ENCODE peak calls at places on chromosomes 16 and 17, in ten cellular contexts. N is thoracic aorta; T is EH; K is GM04504; A is OCI-LY7; W is activated CD8-positive, alpha-beta memory T cell treated with anti-CD3 and anti-CD28 coated beads, Interleukin-2, amount 10 ng/mL, durations not matched to agents 7 days and 5 days; J is activated CD8-positive, alpha-beta T cell treated with anti-CD3 and anti-CD28 coated beads for 36 hours; C is activated CD4-positive, CD25-positive, alpha-beta regulatory T cell treated with anti-CD3 and anti-CD28 coated beads, Interleukin-2, amount 50 U/mL, for 16 hours; R is A549; U is transverse colon. H is an unnamed sample.

GRCh38 chr16:12228607-12229499 is 252.3 kb downstream of the SNX29 start:
- DNase-seq in U (peak; percentile 80), R (peak; percentile 57), A (peak; percentile 89), K (peak; percentile 77), C (no peak), T (peak; percentile 87), J (peak; percentile 49), N (no peak), W (peak; percentile 44), H (peak; percentile 72)

GRCh38 chr17:9268546-9268945 is 247.2 kb downstream of the NTN1 start:
- DNase-seq in N (no peak), A (no peak), J (no peak), T (peak; percentile 7), R (no peak), W (no peak), C (no peak), U (no peak), K (no peak), H (no peak)

GRCh38 chr16:50265260-50265659 is 1.1 kb upstream of the ADCY7 start:
- DNase-seq in R (no peak), J (peak; percentile 57), C (no peak), U (peak; percentile 42), W (peak; percentile 57), K (no peak), A (peak; percentile 72), N (no peak), T (peak; percentile 18), H (no peak)

GRCh38 chr16:2019500-2019899 is at the start of gene NPW:
- DNase-seq in U (no peak), C (no peak), J (peak; percentile 71), K (no peak), W (no peak), N (no peak), T (no peak), R (no peak), A (peak; percentile 16), H (no peak)

GRCh38 chr17:29136998-29137730 is 43.0 kb downstream of the MYO18A start:
- DNase-seq in N (no peak), C (no peak), J (peak; percentile 47), W (peak; percentile 66), K (no peak), U (no peak), T (peak; percentile 63), A (no peak), R (no peak), H (no peak)

GRCh38 chr16:77679901-77680300 is 42.4 kb upstream of the NUDT7 start:
- DNase-seq in R (no peak), A (peak; percentile 67), J (no peak), W (no peak), T (no peak), U (no peak), N (no peak), K (no peak), C (no peak), H (no peak)

GRCh38 chr16:11234884-11235702 is 20.9 kb downstream of the SOCS1 start:
- DNase-seq in U (no peak), N (no peak), A (no peak), C (no peak), K (no peak), T (no peak), R (no peak), W (peak; percentile 53), J (no peak), H (no peak)

GRCh38 chr16:69171325-69172095 is 15.5 kb upstream of the SNTB2 start:
- DNase-seq in W (no peak), T (peak; percentile 85), N (no peak), R (no peak), K (no peak), A (no peak), U (no peak), C (no peak), J (no peak), H (no peak)

GRCh38 chr17:11487469-11487868 is 110.8 kb upstream of the DNAH9 start:
- DNase-seq in A (no peak), R (no peak), K (no peak), T (no peak), J (no peak), C (no peak), U (no peak), W (no peak), N (no peak), H (no peak)

GRCh38 chr16:2715519-2715918 is 4.5 kb downstream of the PRSS27 start:
- DNase-seq in C (peak; percentile 68), N (no peak), J (peak; percentile 92), R (no peak), U (peak; percentile 60), K (peak; percentile 2), A (peak; percentile 29), W (peak; percentile 91), T (peak; percentile 62), H (no peak)

GRCh38 chr16:48541108-48541786 is 68.7 kb downstream of the N4BP1 start:
- DNase-seq in T (no peak), R (no peak), K (no peak), C (no peak), W (no peak), A (no peak), N (no peak), J (no peak), U (no peak), H (no peak)

GRCh38 chr16:84368327-84368996 is at the start of gene ATP2C2:
- DNase-seq in W (no peak), A (no peak), C (no peak), U (peak; percentile 86), K (no peak), R (no peak), T (no peak), N (no peak), J (no peak), H (no peak)

GRCh38 chr17:73371846-73372245 is 60.0 kb upstream of the CDC42EP4 start:
- DNase-seq in T (no peak), N (no peak), K (no peak), U (no peak), C (no peak), R (no peak), A (no peak), W (no peak), J (no peak), H (no peak)

GRCh38 chr17:81427446-81428120 is 32.3 kb downstream of the BAHCC1 start:
- DNase-seq in N (no peak), C (no peak), K (no peak), A (no peak), W (no peak), J (no peak), R (no peak), T (no peak), U (peak; percentile 67), H (no peak)

GRCh38 chr16:30697264-30698138 is 1.5 kb upstream of the SRCAP start:
- DNase-seq in N (no peak), K (no peak), C (no peak), T (peak; percentile 6), J (no peak), R (peak; percentile 95), U (no peak), W (no peak), A (peak; percentile 13), H (no peak)

GRCh38 chr16:27367463-27368357 is 34.3 kb upstream of the IL21R start:
- DNase-seq in W (peak; percentile 92), J (peak; percentile 99), T (peak; percentile 76), A (peak; percentile 85), U (peak; percentile 88), K (peak; percentile 38), C (peak; percentile 70), R (peak; percentile 87), N (peak; percentile 53), H (peak; percentile 25)

GRCh38 chr17:77738666-77739531 is 219.6 kb upstream of the TNRC6C start:
- DNase-seq in K (no peak), U (no peak), C (no peak), W (no peak), T (no peak), A (no peak), J (no peak), R (no peak), N (no peak), H (no peak)

GRCh38 chr16:11076259-11077018 is 132.1 kb downstream of the CLEC16A start:
- DNase-seq in T (no peak), K (no peak), N (no peak), A (no peak), W (peak; percentile 89), R (no peak), C (peak; percentile 34), J (peak; percentile 93), U (no peak), H (no peak)

GRCh38 chr16:3266873-3267537 is 10.6 kb upstream of the MEFV start:
- DNase-seq in W (no peak), N (no peak), T (peak; percentile 82), K (peak; percentile 88), R (peak; percentile 43), U (no peak), J (peak; percentile 35), A (peak; percentile 64), C (no peak), H (no peak)

GRCh38 chr17:72163474-72163873 is 42.7 kb downstream of the SOX9 start:
- DNase-seq in J (no peak), A (no peak), N (no peak), W (no peak), U (no peak), C (no peak), K (no peak), T (no peak), R (no peak), H (no peak)

GRCh38 chr16:29784901-29785500 is 5.5 kb upstream of the KIF22 start:
- DNase-seq in T (peak; percentile 62), N (no peak), J (peak; percentile 84), W (peak; percentile 84), K (no peak), A (peak; percentile 14), R (no peak), C (no peak), U (peak; percentile 69), H (peak; percentile 86)

GRCh38 chr17:79124513-79125209 is 50.0 kb downstream of the ENGASE start:
- DNase-seq in U (no peak), A (no peak), N (no peak), W (no peak), J (no peak), R (no peak), K (no peak), C (no peak), T (no peak), H (no peak)

GRCh38 chr17:34781071-34781470 is 180.2 kb downstream of the CCT6B start:
- DNase-seq in J (no peak), R (no peak), W (no peak), N (no peak), K (no peak), U (no peak), C (no peak), T (peak; percentile 22), A (no peak), H (no peak)

GRCh38 chr17:82874011-82874835 is 34.4 kb upstream of the ZNF750 start:
- DNase-seq in T (no peak), K (no peak), C (no peak), J (no peak), A (no peak), U (no peak), R (no peak), N (no peak), W (no peak), H (no peak)

GRCh38 chr17:37019117-37019744 is 70.5 kb downstream of the AATF start:
- DNase-seq in T (no peak), C (no peak), A (no peak), R (no peak), U (no peak), J (no peak), N (no peak), K (no peak), W (no peak), H (no peak)

GRCh38 chr16:56401482-56401881 is 23.9 kb downstream of the AMFR start:
- DNase-seq in T (no peak), R (peak; percentile 48), N (no peak), J (no peak), W (no peak), A (peak; percentile 19), U (no peak), C (no peak), K (no peak), H (peak; percentile 16)

GRCh38 chr17:42187833-42188232 is 2.6 kb upstream of the HCRT start:
- DNase-seq in J (no peak), T (no peak), K (no peak), N (no peak), R (no peak), U (no peak), A (no peak), W (no peak), C (no peak), H (no peak)

GRCh38 chr16:17339764-17340541 is 130.8 kb downstream of the XYLT1 start:
- DNase-seq in K (no peak), A (no peak), N (no peak), U (peak; percentile 31), J (no peak), T (peak; percentile 79), R (no peak), C (no peak), W (no peak), H (no peak)